ENCODE peak calls at places on chromosome 12, in eight cellular contexts. D, T, Z, J, F, N, L and V are unnamed samples.

GRCh38 chr12:66403746-66404145 is 101.5 kb downstream of the HELB start:
- DNase-seq in Z (no peak), D (no peak), N (no peak), F (peak), L (no peak), J (peak), T (no peak), V (no peak)

GRCh38 chr12:107238276-107238675 is 144.9 kb upstream of the CRY1 start:
- DNase-seq in F (no peak), N (peak), L (peak), T (no peak), J (no peak), Z (no peak), D (no peak), V (no peak)

GRCh38 chr12:88578821-88579518 is 1.3 kb downstream of the KITLG start:
- DNase-seq in J (no peak), N (peak), D (no peak), L (no peak), Z (no peak), F (peak), T (no peak), V (peak)

GRCh38 chr12:28884861-28885260 is 264.2 kb upstream of the FAR2 start:
- DNase-seq in T (no peak), Z (peak), J (no peak), N (no peak), D (no peak), L (no peak), F (no peak), V (no peak)

GRCh38 chr12:130300725-130301124 is 37.0 kb upstream of the PIWIL1 start:
- DNase-seq in T (no peak), F (no peak), J (no peak), Z (no peak), D (no peak), L (no peak), N (no peak), V (no peak)

GRCh38 chr12:97148941-97149559 is 242.0 kb downstream of the NEDD1 start:
- DNase-seq in T (peak), N (peak), F (peak), L (peak), J (peak), Z (no peak), D (peak), V (peak)

GRCh38 chr12:49866859-49867579 is 24.1 kb upstream of the BCDIN3D start:
- DNase-seq in D (peak), J (no peak), T (peak), Z (peak), F (peak), N (peak), L (peak), V (peak)

GRCh38 chr12:6839482-6840201 is 1.1 kb upstream of the GNB3 start:
- DNase-seq in L (no peak), Z (no peak), F (peak), N (no peak), J (peak), D (no peak), T (no peak), V (no peak)

GRCh38 chr12:111687255-111687654 is 1.4 kb downstream of the ACAD10 start:
- DNase-seq in D (no peak), T (no peak), N (no peak), F (no peak), J (no peak), L (no peak), Z (no peak), V (no peak)

GRCh38 chr12:67355428-67356385 is 86.5 kb downstream of the CAND1 start:
- DNase-seq in F (peak), N (peak), D (no peak), J (peak), Z (no peak), L (peak), T (no peak), V (peak)

GRCh38 chr12:25054076-25054782 is 105.3 kb upstream of the BCAT1 start:
- DNase-seq in Z (no peak), T (no peak), L (no peak), F (no peak), D (no peak), N (peak), J (no peak), V (no peak)

GRCh38 chr12:31353730-31354708 is 28.1 kb upstream of the SINHCAF start:
- DNase-seq in D (no peak), T (no peak), J (no peak), Z (no peak), N (no peak), F (peak), L (no peak), V (no peak)

GRCh38 chr12:83010169-83010804 is 323.6 kb downstream of the TMTC2 start:
- DNase-seq in D (no peak), L (no peak), N (no peak), J (no peak), T (no peak), F (no peak), Z (no peak), V (no peak)

GRCh38 chr12:76241371-76241770 is 106.8 kb downstream of the BBS10 start:
- DNase-seq in N (no peak), F (no peak), Z (no peak), D (no peak), J (no peak), T (no peak), L (no peak), V (no peak)

GRCh38 chr12:31765931-31766330 is 37.1 kb upstream of the AMN1 start:
- DNase-seq in Z (no peak), D (no peak), L (peak), J (no peak), N (peak), T (no peak), F (no peak), V (no peak)

GRCh38 chr12:116639765-116640164 is 80.6 kb downstream of the MAP1LC3B2 start:
- DNase-seq in D (no peak), L (no peak), T (no peak), Z (no peak), F (no peak), N (no peak), J (no peak), V (no peak)

GRCh38 chr12:51269174-51270066 is 795 bp downstream of the SMAGP start:
- DNase-seq in D (peak), T (peak), N (peak), L (peak), Z (no peak), F (peak), J (no peak), V (peak)

GRCh38 chr12:55833056-55833455 is 3.7 kb upstream of the DNAJC14 start:
- DNase-seq in T (no peak), D (no peak), N (no peak), J (no peak), Z (no peak), F (no peak), L (no peak), V (no peak)